ENCODE peak calls at places on chromosomes 16 and 17, in nine cellular contexts. One of them, this sample, is unnamed.
A peak's percentile ranks its signal among the peaks of the same experiment; 100 is the strongest.

GRCh38 chr16:55528974-55529373 is 20.1 kb downstream of the LPCAT2 start:
- DNase-seq in astrocyte of the spinal cord: no peak
- DNase-seq in tibial nerve: no peak
- DNase-seq in activated CD8-positive, alpha-beta memory T cell treated with anti-CD3 and anti-CD28 coated beads for 1 hour: no peak
- DNase-seq in transverse colon: no peak
- DNase-seq in stimulated activated CD4-positive, alpha-beta T cell treated with anti-CD3 and anti-CD28 coated beads, Interleukin-1b, Interleukin-23, amount 100 ng/mL, for 24 hours: no peak
- DNase-seq in activated T-helper 1 cell treated with Interleukin-2 at 50 U/mL for 16 hours: no peak
- DNase-seq in COR-L47: no peak
- DNase-seq in iris pigment epithelial cell: no peak
- DNase-seq in this sample: peak; percentile 81

GRCh38 chr16:86306811-86307517 is 203.4 kb upstream of the FOXF1 start:
- DNase-seq in astrocyte of the spinal cord: no peak
- DNase-seq in tibial nerve: no peak
- DNase-seq in activated CD8-positive, alpha-beta memory T cell treated with anti-CD3 and anti-CD28 coated beads for 1 hour: no peak
- DNase-seq in transverse colon: no peak
- DNase-seq in stimulated activated CD4-positive, alpha-beta T cell treated with anti-CD3 and anti-CD28 coated beads, Interleukin-1b, Interleukin-23, amount 100 ng/mL, for 24 hours: no peak
- DNase-seq in activated T-helper 1 cell treated with Interleukin-2 at 50 U/mL for 16 hours: no peak
- DNase-seq in COR-L47: no peak
- DNase-seq in iris pigment epithelial cell: peak; percentile 95
- DNase-seq in this sample: peak; percentile 89

GRCh38 chr16:8589293-8590160 is 784 bp downstream of the TMEM114 start:
- DNase-seq in astrocyte of the spinal cord: no peak
- DNase-seq in tibial nerve: no peak
- DNase-seq in activated CD8-positive, alpha-beta memory T cell treated with anti-CD3 and anti-CD28 coated beads for 1 hour: no peak
- DNase-seq in transverse colon: no peak
- DNase-seq in stimulated activated CD4-positive, alpha-beta T cell treated with anti-CD3 and anti-CD28 coated beads, Interleukin-1b, Interleukin-23, amount 100 ng/mL, for 24 hours: no peak
- DNase-seq in activated T-helper 1 cell treated with Interleukin-2 at 50 U/mL for 16 hours: no peak
- DNase-seq in COR-L47: no peak
- DNase-seq in iris pigment epithelial cell: no peak
- DNase-seq in this sample: no peak

GRCh38 chr16:4852221-4852872 is 5.1 kb downstream of the UBN1 start:
- DNase-seq in astrocyte of the spinal cord: peak; percentile 13
- DNase-seq in tibial nerve: no peak
- DNase-seq in activated CD8-positive, alpha-beta memory T cell treated with anti-CD3 and anti-CD28 coated beads for 1 hour: no peak
- DNase-seq in transverse colon: peak; percentile 31
- DNase-seq in stimulated activated CD4-positive, alpha-beta T cell treated with anti-CD3 and anti-CD28 coated beads, Interleukin-1b, Interleukin-23, amount 100 ng/mL, for 24 hours: no peak
- DNase-seq in activated T-helper 1 cell treated with Interleukin-2 at 50 U/mL for 16 hours: no peak
- DNase-seq in COR-L47: no peak
- DNase-seq in iris pigment epithelial cell: peak; percentile 47
- DNase-seq in this sample: peak; percentile 36

GRCh38 chr16:89193021-89193575 is 7.2 kb downstream of the SLC22A31 start:
- DNase-seq in astrocyte of the spinal cord: peak; percentile 75
- DNase-seq in tibial nerve: no peak
- DNase-seq in activated CD8-positive, alpha-beta memory T cell treated with anti-CD3 and anti-CD28 coated beads for 1 hour: no peak
- DNase-seq in transverse colon: peak; percentile 63
- DNase-seq in stimulated activated CD4-positive, alpha-beta T cell treated with anti-CD3 and anti-CD28 coated beads, Interleukin-1b, Interleukin-23, amount 100 ng/mL, for 24 hours: no peak
- DNase-seq in activated T-helper 1 cell treated with Interleukin-2 at 50 U/mL for 16 hours: no peak
- DNase-seq in COR-L47: no peak
- DNase-seq in iris pigment epithelial cell: peak; percentile 86
- DNase-seq in this sample: peak; percentile 88

GRCh38 chr16:66524601-66525164 is 25.2 kb downstream of the TK2 start:
- DNase-seq in astrocyte of the spinal cord: no peak
- DNase-seq in tibial nerve: no peak
- DNase-seq in activated CD8-positive, alpha-beta memory T cell treated with anti-CD3 and anti-CD28 coated beads for 1 hour: no peak
- DNase-seq in transverse colon: peak; percentile 70
- DNase-seq in stimulated activated CD4-positive, alpha-beta T cell treated with anti-CD3 and anti-CD28 coated beads, Interleukin-1b, Interleukin-23, amount 100 ng/mL, for 24 hours: no peak
- DNase-seq in activated T-helper 1 cell treated with Interleukin-2 at 50 U/mL for 16 hours: no peak
- DNase-seq in COR-L47: no peak
- DNase-seq in iris pigment epithelial cell: no peak
- DNase-seq in this sample: no peak

GRCh38 chr17:67212231-67212630 is 32.8 kb downstream of the HELZ start:
- DNase-seq in astrocyte of the spinal cord: no peak
- DNase-seq in tibial nerve: no peak
- DNase-seq in activated CD8-positive, alpha-beta memory T cell treated with anti-CD3 and anti-CD28 coated beads for 1 hour: no peak
- DNase-seq in transverse colon: no peak
- DNase-seq in stimulated activated CD4-positive, alpha-beta T cell treated with anti-CD3 and anti-CD28 coated beads, Interleukin-1b, Interleukin-23, amount 100 ng/mL, for 24 hours: no peak
- DNase-seq in activated T-helper 1 cell treated with Interleukin-2 at 50 U/mL for 16 hours: no peak
- DNase-seq in COR-L47: no peak
- DNase-seq in iris pigment epithelial cell: no peak
- DNase-seq in this sample: no peak

GRCh38 chr16:24507959-24508358 is 31.4 kb upstream of the RBBP6 start:
- DNase-seq in astrocyte of the spinal cord: no peak
- DNase-seq in tibial nerve: no peak
- DNase-seq in activated CD8-positive, alpha-beta memory T cell treated with anti-CD3 and anti-CD28 coated beads for 1 hour: no peak
- DNase-seq in transverse colon: no peak
- DNase-seq in stimulated activated CD4-positive, alpha-beta T cell treated with anti-CD3 and anti-CD28 coated beads, Interleukin-1b, Interleukin-23, amount 100 ng/mL, for 24 hours: no peak
- DNase-seq in activated T-helper 1 cell treated with Interleukin-2 at 50 U/mL for 16 hours: no peak
- DNase-seq in COR-L47: no peak
- DNase-seq in iris pigment epithelial cell: no peak
- DNase-seq in this sample: no peak

GRCh38 chr16:31461201-31461920 is 2.1 kb downstream of the ARMC5 start:
- DNase-seq in astrocyte of the spinal cord: no peak
- DNase-seq in tibial nerve: no peak
- DNase-seq in activated CD8-positive, alpha-beta memory T cell treated with anti-CD3 and anti-CD28 coated beads for 1 hour: no peak
- DNase-seq in transverse colon: no peak
- DNase-seq in stimulated activated CD4-positive, alpha-beta T cell treated with anti-CD3 and anti-CD28 coated beads, Interleukin-1b, Interleukin-23, amount 100 ng/mL, for 24 hours: no peak
- DNase-seq in activated T-helper 1 cell treated with Interleukin-2 at 50 U/mL for 16 hours: no peak
- DNase-seq in COR-L47: no peak
- DNase-seq in iris pigment epithelial cell: no peak
- DNase-seq in this sample: no peak

GRCh38 chr17:410674-411401 is 58.2 kb upstream of the RPH3AL start:
- DNase-seq in astrocyte of the spinal cord: peak; percentile 8
- DNase-seq in tibial nerve: no peak
- DNase-seq in activated CD8-positive, alpha-beta memory T cell treated with anti-CD3 and anti-CD28 coated beads for 1 hour: peak; percentile 56
- DNase-seq in transverse colon: peak; percentile 30
- DNase-seq in stimulated activated CD4-positive, alpha-beta T cell treated with anti-CD3 and anti-CD28 coated beads, Interleukin-1b, Interleukin-23, amount 100 ng/mL, for 24 hours: peak; percentile 32
- DNase-seq in activated T-helper 1 cell treated with Interleukin-2 at 50 U/mL for 16 hours: no peak
- DNase-seq in COR-L47: no peak
- DNase-seq in iris pigment epithelial cell: peak; percentile 36
- DNase-seq in this sample: peak; percentile 11

GRCh38 chr17:5272313-5272712 is 9.8 kb upstream of the RABEP1 start:
- DNase-seq in astrocyte of the spinal cord: no peak
- DNase-seq in tibial nerve: no peak
- DNase-seq in activated CD8-positive, alpha-beta memory T cell treated with anti-CD3 and anti-CD28 coated beads for 1 hour: no peak
- DNase-seq in transverse colon: no peak
- DNase-seq in stimulated activated CD4-positive, alpha-beta T cell treated with anti-CD3 and anti-CD28 coated beads, Interleukin-1b, Interleukin-23, amount 100 ng/mL, for 24 hours: peak; percentile 28
- DNase-seq in activated T-helper 1 cell treated with Interleukin-2 at 50 U/mL for 16 hours: no peak
- DNase-seq in COR-L47: no peak
- DNase-seq in iris pigment epithelial cell: no peak
- DNase-seq in this sample: no peak

GRCh38 chr16:67028167-67028554 is 788 bp upstream of the CBFB start:
- DNase-seq in astrocyte of the spinal cord: no peak
- DNase-seq in tibial nerve: no peak
- DNase-seq in activated CD8-positive, alpha-beta memory T cell treated with anti-CD3 and anti-CD28 coated beads for 1 hour: no peak
- DNase-seq in transverse colon: no peak
- DNase-seq in stimulated activated CD4-positive, alpha-beta T cell treated with anti-CD3 and anti-CD28 coated beads, Interleukin-1b, Interleukin-23, amount 100 ng/mL, for 24 hours: no peak
- DNase-seq in activated T-helper 1 cell treated with Interleukin-2 at 50 U/mL for 16 hours: no peak
- DNase-seq in COR-L47: no peak
- DNase-seq in iris pigment epithelial cell: no peak
- DNase-seq in this sample: no peak

GRCh38 chr17:61399131-61400057 is at the start of gene TBX2:
- DNase-seq in astrocyte of the spinal cord: peak; percentile 81
- DNase-seq in tibial nerve: peak; percentile 82
- DNase-seq in activated CD8-positive, alpha-beta memory T cell treated with anti-CD3 and anti-CD28 coated beads for 1 hour: no peak
- DNase-seq in transverse colon: peak; percentile 55
- DNase-seq in stimulated activated CD4-positive, alpha-beta T cell treated with anti-CD3 and anti-CD28 coated beads, Interleukin-1b, Interleukin-23, amount 100 ng/mL, for 24 hours: no peak
- DNase-seq in activated T-helper 1 cell treated with Interleukin-2 at 50 U/mL for 16 hours: no peak
- DNase-seq in COR-L47: no peak
- DNase-seq in iris pigment epithelial cell: peak; percentile 63
- DNase-seq in this sample: peak; percentile 86

GRCh38 chr17:72591500-72592241 is 470.9 kb downstream of the SOX9 start:
- DNase-seq in astrocyte of the spinal cord: peak; percentile 45
- DNase-seq in tibial nerve: no peak
- DNase-seq in activated CD8-positive, alpha-beta memory T cell treated with anti-CD3 and anti-CD28 coated beads for 1 hour: no peak
- DNase-seq in transverse colon: no peak
- DNase-seq in stimulated activated CD4-positive, alpha-beta T cell treated with anti-CD3 and anti-CD28 coated beads, Interleukin-1b, Interleukin-23, amount 100 ng/mL, for 24 hours: no peak
- DNase-seq in activated T-helper 1 cell treated with Interleukin-2 at 50 U/mL for 16 hours: no peak
- DNase-seq in COR-L47: peak; percentile 30
- DNase-seq in iris pigment epithelial cell: peak; percentile 33
- DNase-seq in this sample: peak; percentile 30

GRCh38 chr17:45312477-45313418 is 4.1 kb downstream of the MAP3K14 start:
- DNase-seq in astrocyte of the spinal cord: no peak
- DNase-seq in tibial nerve: no peak
- DNase-seq in activated CD8-positive, alpha-beta memory T cell treated with anti-CD3 and anti-CD28 coated beads for 1 hour: no peak
- DNase-seq in transverse colon: no peak
- DNase-seq in stimulated activated CD4-positive, alpha-beta T cell treated with anti-CD3 and anti-CD28 coated beads, Interleukin-1b, Interleukin-23, amount 100 ng/mL, for 24 hours: no peak
- DNase-seq in activated T-helper 1 cell treated with Interleukin-2 at 50 U/mL for 16 hours: no peak
- DNase-seq in COR-L47: no peak
- DNase-seq in iris pigment epithelial cell: no peak
- DNase-seq in this sample: no peak

GRCh38 chr16:14315683-14316320 is 244.7 kb downstream of the MRTFB start:
- DNase-seq in astrocyte of the spinal cord: no peak
- DNase-seq in tibial nerve: no peak
- DNase-seq in activated CD8-positive, alpha-beta memory T cell treated with anti-CD3 and anti-CD28 coated beads for 1 hour: no peak
- DNase-seq in transverse colon: no peak
- DNase-seq in stimulated activated CD4-positive, alpha-beta T cell treated with anti-CD3 and anti-CD28 coated beads, Interleukin-1b, Interleukin-23, amount 100 ng/mL, for 24 hours: no peak
- DNase-seq in activated T-helper 1 cell treated with Interleukin-2 at 50 U/mL for 16 hours: no peak
- DNase-seq in COR-L47: no peak
- DNase-seq in iris pigment epithelial cell: no peak
- DNase-seq in this sample: no peak

GRCh38 chr17:16980813-16981731 is 9.2 kb upstream of the TNFRSF13B start:
- DNase-seq in astrocyte of the spinal cord: no peak
- DNase-seq in tibial nerve: no peak
- DNase-seq in activated CD8-positive, alpha-beta memory T cell treated with anti-CD3 and anti-CD28 coated beads for 1 hour: no peak
- DNase-seq in transverse colon: peak; percentile 71
- DNase-seq in stimulated activated CD4-positive, alpha-beta T cell treated with anti-CD3 and anti-CD28 coated beads, Interleukin-1b, Interleukin-23, amount 100 ng/mL, for 24 hours: no peak
- DNase-seq in activated T-helper 1 cell treated with Interleukin-2 at 50 U/mL for 16 hours: no peak
- DNase-seq in COR-L47: no peak
- DNase-seq in iris pigment epithelial cell: no peak
- DNase-seq in this sample: no peak

GRCh38 chr16:65521685-65522338 is 399.9 kb upstream of the CDH11 start:
- DNase-seq in astrocyte of the spinal cord: peak; percentile 74
- DNase-seq in tibial nerve: no peak
- DNase-seq in activated CD8-positive, alpha-beta memory T cell treated with anti-CD3 and anti-CD28 coated beads for 1 hour: no peak
- DNase-seq in transverse colon: no peak
- DNase-seq in stimulated activated CD4-positive, alpha-beta T cell treated with anti-CD3 and anti-CD28 coated beads, Interleukin-1b, Interleukin-23, amount 100 ng/mL, for 24 hours: no peak
- DNase-seq in activated T-helper 1 cell treated with Interleukin-2 at 50 U/mL for 16 hours: no peak
- DNase-seq in COR-L47: no peak
- DNase-seq in iris pigment epithelial cell: no peak
- DNase-seq in this sample: peak; percentile 26

GRCh38 chr17:8382052-8382879 is 727 bp downstream of the RPL26 start:
- DNase-seq in astrocyte of the spinal cord: peak; percentile 22
- DNase-seq in tibial nerve: no peak
- DNase-seq in activated CD8-positive, alpha-beta memory T cell treated with anti-CD3 and anti-CD28 coated beads for 1 hour: no peak
- DNase-seq in transverse colon: no peak
- DNase-seq in stimulated activated CD4-positive, alpha-beta T cell treated with anti-CD3 and anti-CD28 coated beads, Interleukin-1b, Interleukin-23, amount 100 ng/mL, for 24 hours: no peak
- DNase-seq in activated T-helper 1 cell treated with Interleukin-2 at 50 U/mL for 16 hours: no peak
- DNase-seq in COR-L47: no peak
- DNase-seq in iris pigment epithelial cell: peak; percentile 24
- DNase-seq in this sample: no peak

GRCh38 chr17:78113804-78114785 is 14.5 kb downstream of the TMC6 start:
- DNase-seq in astrocyte of the spinal cord: no peak
- DNase-seq in tibial nerve: no peak
- DNase-seq in activated CD8-positive, alpha-beta memory T cell treated with anti-CD3 and anti-CD28 coated beads for 1 hour: no peak
- DNase-seq in transverse colon: no peak
- DNase-seq in stimulated activated CD4-positive, alpha-beta T cell treated with anti-CD3 and anti-CD28 coated beads, Interleukin-1b, Interleukin-23, amount 100 ng/mL, for 24 hours: no peak
- DNase-seq in activated T-helper 1 cell treated with Interleukin-2 at 50 U/mL for 16 hours: no peak
- DNase-seq in COR-L47: no peak
- DNase-seq in iris pigment epithelial cell: no peak
- DNase-seq in this sample: no peak

GRCh38 chr16:89442990-89443726 is 47.2 kb downstream of the ANKRD11 start:
- DNase-seq in astrocyte of the spinal cord: peak; percentile 58
- DNase-seq in tibial nerve: no peak
- DNase-seq in activated CD8-positive, alpha-beta memory T cell treated with anti-CD3 and anti-CD28 coated beads for 1 hour: no peak
- DNase-seq in transverse colon: peak; percentile 70
- DNase-seq in stimulated activated CD4-positive, alpha-beta T cell treated with anti-CD3 and anti-CD28 coated beads, Interleukin-1b, Interleukin-23, amount 100 ng/mL, for 24 hours: no peak
- DNase-seq in activated T-helper 1 cell treated with Interleukin-2 at 50 U/mL for 16 hours: no peak
- DNase-seq in COR-L47: peak; percentile 68
- DNase-seq in iris pigment epithelial cell: peak; percentile 82
- DNase-seq in this sample: peak; percentile 63

This sample was measured in fibroblast of pulmonary artery.